ENCODE peak calls at places on chromosome 12, in six cellular contexts. A is lower lobe of right lung, E is heart left ventricle, F is MM.1S, N is RWPE2, C is thyroid gland. I is an unnamed sample. For H3K4me1, the result is how much of the 10 kb centered on the place peaks cover.

GRCh38 chr12:46459111-46459510 is 86.5 kb upstream of the SLC38A2 start:
- DNase-seq in F (no peak), A (no peak), C (no peak), E (no peak), N (no peak), I (no peak)

GRCh38 chr12:117284160-117284559 is 77.3 kb downstream of the NOS1 start:
- DNase-seq in C (peak), A (no peak), N (no peak), E (no peak), F (no peak), I (peak)

GRCh38 chr12:65534105-65534841 is 255.8 kb downstream of the MSRB3 start:
- DNase-seq in F (no peak), E (no peak), N (no peak), A (no peak), C (no peak), I (no peak)

GRCh38 chr12:4193821-4194220 is 79.7 kb upstream of the CCND2 start:
- DNase-seq in C (no peak), N (no peak), E (no peak), F (no peak), A (no peak), I (no peak)

GRCh38 chr12:22333751-22334695 is 484 bp downstream of the ST8SIA1 start:
- DNase-seq in A (peak), N (no peak), E (peak), F (no peak), C (peak), I (peak)

GRCh38 chr12:5027436-5027835 is 16.2 kb upstream of the KCNA5 start:
- DNase-seq in E (no peak), F (no peak), A (no peak), N (no peak), C (no peak), I (no peak)

GRCh38 chr12:2641209-2641608 is 153.6 kb upstream of the FKBP4 start:
- DNase-seq in F (peak), N (peak), C (peak), A (no peak), E (no peak), I (no peak)

GRCh38 chr12:91620949-91621348 is 438.3 kb upstream of the DCN start:
- DNase-seq in F (no peak), E (no peak), C (no peak), A (no peak), N (no peak), I (no peak)

GRCh38 chr12:29655861-29656260 is 127.9 kb downstream of the TMTC1 start:
- DNase-seq in E (no peak), N (no peak), C (no peak), F (peak), A (no peak), I (no peak)

GRCh38 chr12:2341871-2342270 is 289.1 kb downstream of the CACNA1C start:
- DNase-seq in A (no peak), E (no peak), N (no peak), C (no peak), F (no peak), I (no peak)

GRCh38 chr12:53006810-53007742 is 820 bp downstream of the EIF4B start:
- DNase-seq in A (peak), F (peak), N (peak), C (peak), E (peak), I (peak)

GRCh38 chr12:29591140-29592020 is 93.9 kb upstream of the OVCH1 start:
- DNase-seq in N (no peak), E (no peak), F (no peak), C (peak), A (no peak), I (no peak)

GRCh38 chr12:54412786-54413185 is 6.3 kb downstream of the ITGA5 start:
- DNase-seq in F (no peak), E (peak), A (no peak), N (no peak), C (no peak), I (no peak)

GRCh38 chr12:29692237-29692636 is 91.5 kb downstream of the TMTC1 start:
- DNase-seq in E (no peak), C (no peak), N (no peak), A (no peak), F (no peak), I (no peak)

GRCh38 chr12:72236071-72236705 is 36.0 kb upstream of the TRHDE start:
- DNase-seq in A (no peak), C (no peak), E (no peak), N (no peak), F (no peak), I (no peak)

GRCh38 chr12:89269184-89269583 is 83.1 kb downstream of the DUSP6 start:
- DNase-seq in C (no peak), A (no peak), E (no peak), F (no peak), N (no peak), I (no peak)

GRCh38 chr12:6462234-6462995 is 8.1 kb downstream of the VAMP1 start:
- DNase-seq in F (no peak), C (no peak), N (no peak), A (no peak), E (no peak), I (no peak)

GRCh38 chr12:128408669-128409068 is 141.7 kb downstream of the TMEM132C start:
- DNase-seq in A (no peak), N (no peak), F (no peak), C (no peak), E (no peak), I (no peak)

GRCh38 chr12:88889326-88890110 is 309.2 kb upstream of the KITLG start:
- DNase-seq in A (no peak), E (no peak), C (no peak), F (no peak), N (no peak), I (no peak)

GRCh38 chr12:2044165-2044564 is 8.6 kb upstream of the CACNA1C start:
- DNase-seq in C (no peak), F (no peak), E (no peak), N (no peak), A (no peak), I (no peak)

GRCh38 chr12:75825686-75826085 is 205.9 kb downstream of the PHLDA1 start:
- DNase-seq in N (no peak), A (no peak), E (no peak), C (no peak), F (no peak), I (no peak)

GRCh38 chr12:15522574-15523187 is 200.4 kb downstream of the PTPRO start:
- DNase-seq in C (no peak), N (no peak), F (peak), E (no peak), A (no peak), I (no peak)

GRCh38 chr12:102454330-102454729 is 26.0 kb downstream of the IGF1 start:
- DNase-seq in E (no peak), F (no peak), C (no peak), A (no peak), N (no peak), I (no peak)

GRCh38 chr12:64578556-64578955 is 31.7 kb upstream of the RASSF3 start:
- DNase-seq in C (no peak), E (no peak), N (no peak), F (no peak), A (no peak), I (no peak)

GRCh38 chr12:67483871-67484554 is 164.5 kb upstream of the DYRK2 start:
- DNase-seq in C (no peak), E (no peak), N (no peak), F (peak), A (no peak), I (no peak)

GRCh38 chr12:30999011-30999410 is 72.5 kb downstream of the TSPAN11 start:
- DNase-seq in C (no peak), F (no peak), A (peak), E (no peak), N (no peak), I (no peak)

GRCh38 chr12:75990189-75990912 is 41.2 kb downstream of the PHLDA1 start:
- DNase-seq in N (no peak), F (no peak), E (no peak), C (no peak), A (no peak), I (no peak)

GRCh38 chr12:120453977-120454376 is 7.7 kb downstream of the GATC start:
- DNase-seq in N (no peak), E (no peak), C (no peak), F (peak), A (no peak), I (no peak)

GRCh38 chr12:67431436-67432049 is 162.4 kb downstream of the CAND1 start:
- DNase-seq in A (no peak), C (no peak), E (no peak), N (no peak), F (no peak), I (no peak)

GRCh38 chr12:123389560-123390351 is 5.8 kb downstream of the KMT5A start:
- DNase-seq in N (no peak), E (peak), A (peak), C (peak), F (no peak), I (peak)

GRCh38 chr12:125331342-125332052 is 266.3 kb downstream of the AACS start:
- DNase-seq in N (no peak), C (no peak), F (no peak), E (no peak), A (no peak), I (no peak)

GRCh38 chr12:67593041-67593870 is 55.3 kb upstream of the DYRK2 start:
- DNase-seq in A (no peak), N (peak), F (no peak), E (no peak), C (peak), I (no peak)

GRCh38 chr12:124919646-124920352 is 5.3 kb upstream of the UBC start:
- DNase-seq in A (no peak), N (no peak), E (no peak), F (peak), C (no peak), I (no peak)

GRCh38 chr12:130621696-130622298 is 94.3 kb downstream of the RIMBP2 start:
- DNase-seq in C (no peak), F (no peak), A (no peak), N (no peak), E (no peak), I (no peak)

GRCh38 chr12:130617219-130617618 is 98.9 kb downstream of the RIMBP2 start:
- DNase-seq in F (no peak), E (no peak), A (no peak), C (no peak), N (no peak), I (no peak)

GRCh38 chr12:130620756-130621155 is 95.3 kb downstream of the RIMBP2 start:
- DNase-seq in C (no peak), E (no peak), F (no peak), N (no peak), A (no peak), I (no peak)

GRCh38 chr12:130620281-130620680 is 95.8 kb downstream of the RIMBP2 start:
- DNase-seq in E (no peak), F (no peak), N (no peak), C (no peak), A (no peak), I (no peak)

GRCh38 chr12:130619378-130619970 is 96.6 kb downstream of the RIMBP2 start:
- DNase-seq in N (no peak), F (no peak), C (no peak), A (no peak), E (no peak), I (no peak)
- H3K4me1 ChIP-seq in N (under half), F (under half), C (under half), A (under half), E (under half), I (under half)

DNA sequence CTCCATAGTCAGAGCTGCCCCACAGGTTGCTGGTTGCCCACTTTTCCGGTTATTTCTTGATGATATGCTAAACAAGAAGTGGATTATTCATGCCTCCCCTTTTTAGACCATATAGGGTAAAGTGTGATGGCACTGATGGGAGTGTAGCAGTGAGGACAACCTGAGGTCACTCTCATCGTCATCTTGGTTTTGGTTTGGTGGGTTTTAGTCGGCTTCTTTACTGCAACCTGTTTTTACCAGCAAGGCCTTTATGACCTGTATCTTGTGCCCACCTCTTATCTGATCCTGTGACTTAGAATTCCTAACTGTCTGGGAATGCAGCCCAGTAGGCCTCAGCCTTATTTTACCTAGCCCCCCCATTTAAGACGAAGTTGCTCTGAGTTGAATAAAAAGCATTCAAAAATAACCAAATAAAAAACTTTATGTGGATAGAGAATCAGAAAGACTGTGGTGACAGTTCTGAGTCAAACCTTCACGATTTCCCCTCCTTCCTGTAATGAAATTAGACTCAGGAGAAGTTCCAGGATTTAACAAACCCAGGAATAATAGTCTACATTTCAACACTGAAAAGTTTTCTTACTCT is 144.2 kb downstream of the PAWR start:
- DNase-seq in A (no peak), E (no peak), N (no peak), C (no peak), F (no peak), I (no peak)
- H3K4me1 ChIP-seq in A (under half), E (under half), N (under half), C (under half), F (under half), I (under half)

DNA sequence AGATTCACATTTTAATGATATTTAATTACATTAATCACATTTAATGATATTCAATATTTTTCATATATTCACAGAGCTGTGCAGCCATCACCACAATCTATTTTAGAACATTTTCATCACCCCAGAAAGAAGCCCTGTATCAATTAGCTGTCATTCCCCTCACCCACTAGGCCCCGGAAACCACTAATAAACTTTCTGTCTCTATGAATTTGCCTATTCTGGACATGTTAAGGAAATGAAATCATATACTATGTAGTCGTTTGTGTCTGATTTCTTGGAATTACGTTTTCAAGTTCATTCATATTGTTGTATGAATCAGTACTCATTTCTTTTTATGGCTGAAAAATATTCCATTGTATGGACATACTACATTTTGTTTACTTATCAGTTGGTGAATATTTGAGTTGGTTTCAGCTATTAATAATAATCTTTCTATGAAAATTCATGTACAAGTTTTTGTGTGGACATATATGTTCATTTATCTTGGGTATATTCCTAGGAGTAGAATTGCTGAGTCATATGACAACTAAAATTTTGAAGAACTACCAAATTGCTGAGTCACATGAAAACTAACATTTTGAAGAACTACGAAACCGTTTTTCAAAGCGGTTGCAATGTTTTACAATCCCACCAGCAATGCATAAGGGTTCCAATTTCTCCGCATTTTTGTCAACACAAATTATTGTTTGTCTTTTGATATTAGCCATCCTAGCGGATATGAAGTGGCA is 11.7 kb upstream of the OTOGL start:
- DNase-seq in C (no peak), F (no peak), E (no peak), N (no peak), A (no peak), I (no peak)
- H3K4me1 ChIP-seq in C (under half), F (under half), E (under half), N (under half), A (under half), I (under half)

GRCh38 chr12:108855284-108856169 is 1.9 kb downstream of the SSH1 start:
- DNase-seq in C (no peak), A (no peak), E (no peak), N (no peak), F (no peak), I (no peak)

GRCh38 chr12:108853426-108853825 is 4.0 kb downstream of the SSH1 start:
- DNase-seq in N (no peak), F (no peak), C (no peak), A (no peak), E (no peak), I (no peak)

GRCh38 chr12:108854055-108854452 is 3.3 kb downstream of the SSH1 start:
- DNase-seq in C (peak), N (no peak), E (no peak), F (no peak), A (no peak), I (no peak)

GRCh38 chr12:108856170-108856427 is 1.3 kb downstream of the SSH1 start:
- DNase-seq in N (no peak), C (no peak), E (no peak), F (no peak), A (peak), I (no peak)

GRCh38 chr12:108854453-108855283 is 2.7 kb downstream of the SSH1 start:
- DNase-seq in C (peak), E (peak), N (no peak), A (no peak), F (no peak), I (peak)
- H3K4me1 ChIP-seq in C (under half), E (half or more), N (under half), A (half or more), F (under half), I (half or more)

DNA sequence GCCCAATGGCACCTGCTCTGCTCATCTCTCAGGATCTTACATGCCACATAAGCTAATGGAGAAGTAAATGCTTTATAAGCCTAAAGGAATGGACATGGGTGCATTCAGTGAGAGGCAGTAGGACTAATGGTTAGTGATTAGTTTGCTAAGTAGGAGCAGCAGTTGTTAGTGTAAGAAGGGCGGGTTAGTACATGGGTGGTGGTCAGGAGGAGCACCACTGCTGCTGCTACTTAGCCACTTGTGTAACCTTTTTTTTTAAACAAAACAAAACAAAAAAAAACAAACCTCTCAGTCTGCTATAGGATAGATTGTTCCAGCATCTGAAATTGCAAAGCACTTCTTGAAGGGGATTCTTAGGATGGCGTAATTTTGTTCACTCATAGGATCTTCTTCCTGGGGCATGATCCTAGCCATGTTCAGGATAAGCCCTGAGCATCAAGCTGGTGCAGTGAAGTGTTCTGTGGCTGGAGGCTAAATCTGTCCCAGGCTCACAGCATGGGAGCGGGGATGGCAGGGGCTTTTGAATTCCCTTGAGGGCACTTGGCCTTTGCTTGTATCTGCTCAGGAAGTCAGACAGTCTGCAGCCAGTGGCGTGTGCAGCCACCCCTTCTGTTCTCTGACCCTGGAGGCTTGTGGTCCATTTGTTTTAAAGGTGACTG is 63.6 kb downstream of the CHST11 start:
- DNase-seq in C (no peak), N (no peak), A (no peak), F (no peak), E (no peak), I (no peak)
- H3K4me1 ChIP-seq in C (under half), N (under half), A (half or more), F (under half), E (half or more), I (half or more)

DNA sequence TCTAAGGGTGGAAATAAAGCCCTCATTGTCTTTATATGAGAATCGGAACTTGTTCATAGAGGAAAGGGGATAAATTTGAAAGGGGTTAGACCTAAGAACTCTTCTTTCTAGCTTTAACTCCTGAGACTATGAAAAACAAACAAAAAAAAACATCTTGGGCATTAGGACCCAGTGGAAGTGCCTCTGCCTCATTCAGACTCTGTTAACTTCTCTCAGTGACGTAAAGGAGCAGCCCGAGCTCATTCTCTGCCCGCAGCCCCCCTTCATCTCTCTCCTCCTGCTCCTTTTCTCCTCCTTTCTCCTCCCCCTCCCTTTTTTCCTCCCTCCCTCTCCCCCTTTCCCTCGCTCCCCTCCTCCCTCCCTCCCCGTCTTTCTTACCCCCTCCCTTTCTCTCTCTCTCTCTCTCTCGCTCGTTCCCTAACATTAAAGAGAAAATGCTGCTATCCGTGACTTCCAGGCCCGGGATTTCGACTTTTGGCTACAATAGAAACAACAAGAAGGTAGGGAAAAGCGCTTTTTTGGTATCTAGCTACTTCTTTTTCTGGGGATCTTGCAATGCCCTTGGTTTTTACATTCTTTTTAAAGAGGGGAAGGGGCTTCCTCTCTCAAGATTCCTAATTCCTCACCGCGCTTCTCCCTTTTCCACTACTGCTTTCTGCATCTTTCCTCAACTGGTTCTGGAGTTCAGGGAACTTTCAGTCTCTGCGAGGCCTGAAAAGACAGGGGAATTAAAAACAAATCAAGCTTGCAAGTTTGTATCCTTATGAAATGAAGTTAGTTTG is at the start of gene RBMS2:
- DNase-seq in F (peak), N (peak), C (peak), A (peak), E (peak), I (peak)
- H3K4me1 ChIP-seq in F (under half), N (half or more), C (under half), A (half or more), E (half or more), I (under half)

DNA sequence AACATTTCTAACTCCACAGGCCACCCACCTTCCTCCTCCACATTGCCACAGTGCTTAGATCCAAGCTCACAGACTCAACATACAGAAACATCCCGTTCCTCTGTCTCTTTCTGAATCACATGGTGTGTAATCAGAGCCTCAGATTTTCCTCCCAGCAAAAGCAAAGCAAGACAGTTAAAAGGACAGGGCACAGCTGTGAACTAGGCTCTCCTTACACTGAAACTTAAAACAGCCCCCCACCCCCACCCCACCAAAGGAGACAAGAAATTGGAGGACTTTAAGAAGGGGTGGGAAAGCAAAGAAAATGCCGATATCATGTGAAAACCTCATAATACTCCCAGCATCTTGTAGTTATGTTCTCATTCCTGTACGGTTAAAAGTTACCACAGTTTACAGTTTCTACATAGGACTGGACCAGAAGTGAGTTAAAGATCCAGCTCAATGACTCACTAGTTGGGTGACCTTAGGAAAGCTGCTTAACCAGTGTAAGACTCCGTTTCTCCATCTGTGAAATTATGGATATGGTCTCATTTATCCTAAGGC is 4.8 kb downstream of the YBX3 start:
- DNase-seq in A (no peak), N (no peak), F (no peak), C (no peak), E (no peak), I (no peak)
- H3K4me1 ChIP-seq in A (half or more), N (under half), F (under half), C (under half), E (half or more), I (under half)